ENCODE peak calls at places on chromosomes 2 and 18, in ten cellular contexts. T is small intestine, U is colonic mucosa, M is heart left ventricle, N is neuronal stem cell, Q is HCT116, A is SK-N-SH, Y is thyroid gland, I is IMR-90, C is Peyer's patch. G is an unnamed sample. For H3K4me1, the result is how much of the 10 kb centered on the place peaks cover.

GRCh38 chr18:5155180-5155906 is 41.7 kb downstream of the AKAIN1 start:
- DNase-seq in T (no peak), U (no peak), M (no peak), N (no peak), Q (no peak), A (no peak), Y (no peak), I (no peak), C (no peak), G (no peak)

GRCh38 chr2:6103949-6104348 is 411.8 kb downstream of the SOX11 start:
- DNase-seq in T (peak), U (peak), M (no peak), N (no peak), Q (no peak), A (no peak), Y (no peak), I (no peak), C (no peak), G (no peak)

GRCh38 chr2:28004086-28004485 is 113.6 kb downstream of the BABAM2 start:
- DNase-seq in T (no peak), U (no peak), M (no peak), N (no peak), Q (no peak), A (no peak), Y (no peak), I (peak), C (no peak), G (no peak)

GRCh38 chr2:20224716-20225293 is at the start of gene SDC1:
- DNase-seq in T (peak), U (peak), M (peak), N (peak), Q (no peak), A (peak), Y (peak), I (peak), C (no peak), G (no peak)

GRCh38 chr2:238847841-238848565 is at the start of gene TWIST2:
- DNase-seq in T (no peak), U (peak), M (peak), N (peak), Q (no peak), A (peak), Y (peak), I (peak), C (peak), G (peak)

GRCh38 chr2:74566423-74567085 is 12.0 kb downstream of the DOK1 start:
- DNase-seq in T (no peak), U (no peak), M (no peak), N (no peak), Q (no peak), A (no peak), Y (no peak), I (peak), C (no peak), G (no peak)

GRCh38 chr2:28661589-28662001 is 90.0 kb upstream of the PPP1CB start:
- DNase-seq in T (no peak), U (peak), M (peak), N (no peak), Q (no peak), A (peak), Y (peak), I (peak), C (no peak), G (peak)

GRCh38 chr2:106085441-106085911 is 108.6 kb downstream of the UXS1 start:
- DNase-seq in T (peak), U (peak), M (peak), N (no peak), Q (no peak), A (no peak), Y (peak), I (peak), C (no peak), G (no peak)

GRCh38 chr2:240397924-240398611 is 37.4 kb upstream of the GPC1 start:
- DNase-seq in T (no peak), U (peak), M (no peak), N (no peak), Q (no peak), A (no peak), Y (no peak), I (peak), C (peak), G (peak)

GRCh38 chr2:109171444-109172334 is 42.7 kb downstream of the SH3RF3 start:
- DNase-seq in T (no peak), U (peak), M (peak), N (no peak), Q (no peak), A (peak), Y (peak), I (peak), C (no peak), G (peak)

GRCh38 chr2:13597176-13597575 is 880.4 kb downstream of the TRIB2 start:
- DNase-seq in T (no peak), U (no peak), M (no peak), N (no peak), Q (no peak), A (no peak), Y (no peak), I (no peak), C (no peak), G (no peak)

GRCh38 chr18:79683626-79684282 is 4.2 kb downstream of the CTDP1 start:
- DNase-seq in T (no peak), U (no peak), M (no peak), N (no peak), Q (no peak), A (no peak), Y (no peak), I (no peak), C (no peak), G (no peak)

GRCh38 chr2:191352536-191352935 is 107.3 kb downstream of the MYO1B start:
- DNase-seq in T (no peak), U (no peak), M (no peak), N (no peak), Q (no peak), A (no peak), Y (no peak), I (peak), C (no peak), G (no peak)

GRCh38 chr2:99340669-99341236 is 3.6 kb downstream of the EIF5B start:
- DNase-seq in T (no peak), U (no peak), M (no peak), N (no peak), Q (no peak), A (no peak), Y (no peak), I (no peak), C (no peak), G (no peak)

GRCh38 chr2:71157124-71157802 is 26.8 kb downstream of the MPHOSPH10 start:
- DNase-seq in T (peak), U (peak), M (peak), N (peak), Q (peak), A (peak), Y (peak), I (peak), C (peak), G (peak)

GRCh38 chr2:121771976-121772742 is 16.7 kb downstream of the TSN start:
- DNase-seq in T (peak), U (no peak), M (peak), N (no peak), Q (no peak), A (peak), Y (no peak), I (peak), C (no peak), G (no peak)

GRCh38 chr2:24825883-24826800 is 32.9 kb downstream of the CENPO start:
- DNase-seq in T (no peak), U (no peak), M (no peak), N (no peak), Q (no peak), A (peak), Y (peak), I (no peak), C (peak), G (peak)

GRCh38 chr18:7941533-7941932 is 374.4 kb downstream of the PTPRM start:
- DNase-seq in T (peak), U (peak), M (peak), N (no peak), Q (no peak), A (peak), Y (peak), I (no peak), C (peak), G (no peak)

GRCh38 chr2:118055512-118056164 is 32.6 kb upstream of the INSIG2 start:
- DNase-seq in T (no peak), U (no peak), M (no peak), N (no peak), Q (no peak), A (no peak), Y (no peak), I (no peak), C (no peak), G (no peak)

GRCh38 chr2:135996304-135996703 is 10.9 kb upstream of the DARS1 start:
- DNase-seq in T (no peak), U (no peak), M (no peak), N (no peak), Q (no peak), A (no peak), Y (no peak), I (no peak), C (no peak), G (no peak)

GRCh38 chr2:160367887-160368286 is 125.7 kb downstream of the RBMS1 start:
- DNase-seq in T (no peak), U (no peak), M (no peak), N (no peak), Q (no peak), A (no peak), Y (no peak), I (peak), C (no peak), G (no peak)
- H3K4me1 ChIP-seq in T (under half), U (under half), M (half or more), N (under half), Q (under half), A (half or more), Y (half or more), I (under half), C (under half), G (under half)

DNA sequence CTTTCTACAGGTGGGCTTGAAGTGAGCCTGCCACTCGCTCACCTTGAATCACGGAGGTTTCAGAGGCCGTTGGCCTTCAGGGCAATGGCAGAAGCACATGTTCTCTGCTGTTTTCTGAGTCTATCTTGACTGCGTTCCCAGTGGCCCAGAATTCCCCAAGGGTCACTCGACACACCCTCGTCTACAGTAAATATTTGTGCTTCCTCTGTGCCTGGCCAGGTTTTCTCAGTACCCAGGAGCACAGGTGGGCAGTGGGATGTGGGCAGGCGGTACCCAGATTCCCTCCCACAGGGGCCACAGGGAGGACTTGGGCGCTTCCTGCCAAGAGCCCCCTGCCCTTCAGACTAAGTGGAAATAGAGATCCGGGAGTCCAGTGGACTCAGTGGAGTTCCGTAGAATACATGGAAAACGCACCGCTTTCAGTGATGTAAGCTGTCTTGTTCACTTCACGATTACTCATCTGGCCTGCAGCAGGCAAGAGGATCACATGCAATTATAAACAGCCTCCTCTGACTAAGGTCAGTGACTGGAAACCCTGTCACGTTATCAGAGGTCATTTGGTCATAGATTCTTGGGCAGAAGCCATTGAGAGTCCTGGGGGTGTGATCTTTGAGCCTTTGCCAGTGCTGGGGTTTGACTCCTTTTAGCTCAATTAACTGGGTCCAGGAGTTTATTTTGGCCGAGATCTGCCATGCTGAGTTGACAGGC is 179.8 kb downstream of the NEDD4L start:
- DNase-seq in T (peak), U (peak), M (peak), N (no peak), Q (peak), A (peak), Y (peak), I (peak), C (peak), G (no peak)
- H3K4me3 ChIP-seq in T (no peak), U (no peak), M (no peak), N (no peak), Q (peak), A (peak), Y (no peak), I (no peak), C (no peak), G (no peak)

DNA sequence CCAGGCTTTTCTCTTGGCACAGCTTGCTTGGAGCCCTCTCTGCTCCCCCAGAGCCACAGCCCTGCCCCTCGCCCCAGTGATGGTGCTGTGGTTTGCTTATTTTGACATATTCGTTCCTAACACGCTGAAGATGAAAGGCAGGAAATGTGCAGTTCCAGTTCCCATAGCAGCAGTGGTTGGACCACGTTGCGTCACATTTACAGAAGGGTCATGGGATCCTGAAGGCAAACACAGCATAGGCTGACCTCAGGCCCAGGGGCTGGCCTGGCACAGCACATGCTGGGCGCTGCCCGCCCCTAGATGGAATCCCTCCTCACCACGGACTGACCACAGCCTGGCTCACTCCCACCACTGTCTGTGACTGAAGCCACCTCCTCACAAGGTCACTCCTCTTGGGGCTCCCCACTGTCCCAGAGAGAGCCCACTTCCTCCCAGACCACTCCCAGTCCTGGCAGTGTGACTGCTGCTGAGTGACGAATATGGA is 14.2 kb upstream of the CHRNA1 start:
- DNase-seq in T (peak), U (peak), M (peak), N (no peak), Q (no peak), A (no peak), Y (peak), I (peak), C (no peak), G (peak)
- H3K27ac ChIP-seq in T (no peak), U (no peak), M (peak), N (no peak), Q (no peak), A (no peak), Y (no peak), I (peak), C (peak), G (no peak)

DNA sequence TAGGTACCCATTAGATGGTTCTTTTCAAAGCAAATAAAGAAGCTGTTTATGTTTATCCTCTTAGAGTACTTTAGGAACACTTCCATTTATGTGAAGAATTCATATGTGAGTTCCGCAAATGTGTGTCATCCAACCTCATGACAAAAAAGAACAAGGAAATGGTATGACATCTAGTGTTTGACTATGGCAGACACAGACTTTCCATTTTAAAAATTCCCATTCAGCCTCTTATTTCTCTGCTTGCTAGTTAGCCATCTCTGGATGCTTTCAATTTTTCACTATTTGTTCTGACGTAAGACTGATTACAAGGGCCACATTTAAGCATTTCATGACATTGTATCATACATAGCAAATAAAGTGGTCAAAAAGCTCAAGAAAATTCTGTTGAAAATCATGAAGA is 103.0 kb downstream of the ZAP70 start:
- DNase-seq in T (no peak), U (no peak), M (no peak), N (no peak), Q (no peak), A (no peak), Y (no peak), I (no peak), C (no peak), G (no peak)
- H3K4me1 ChIP-seq in T (under half), U (under half), M (under half), N (under half), Q (under half), A (under half), Y (under half), I (under half), C (under half), G (under half)

GRCh38 chr2:237059155-237059875 is 26.4 kb upstream of the COPS8 start:
- DNase-seq in T (no peak), U (no peak), M (no peak), N (no peak), Q (no peak), A (no peak), Y (peak), I (no peak), C (no peak), G (no peak)
- H3K4me3 ChIP-seq in T (no peak), U (no peak), M (no peak), N (no peak), Q (no peak), A (no peak), Y (no peak), I (no peak), C (no peak), G (no peak)

G was measured in uterus.